ENCODE peak calls at places on chromosome 13, in nine cellular contexts. L is AG08395; N is activated CD8-positive, alpha-beta memory T cell treated with anti-CD3 and anti-CD28 coated beads for 1 hour; Y is OCI-LY7; G is GM20000; C is natural killer cell treated with Interleukin-12 subunit alpha and Interleukin-12 subunit beta and Interleukin-15 and Interleukin-18, amount 100 ng/mL, for 72 hours; V is AG20443; S is fibroblast of mammary gland; P is stimulated activated CD4-positive, alpha-beta T cell treated with anti-CD3 and anti-CD28 coated beads, Interleukin-4, amount 100 ng/mL, for 4 hours. I is an unnamed sample.

GRCh38 chr13:62327367-62327766 is 911.7 kb upstream of the PCDH20 start:
- DNase-seq in P (no peak), S (no peak), C (no peak), G (no peak), V (no peak), L (no peak), Y (no peak), N (no peak), I (no peak)

GRCh38 chr13:39253774-39254173 is 215.5 kb downstream of the NHLRC3 start:
- DNase-seq in C (no peak), S (peak), Y (no peak), L (no peak), N (no peak), G (no peak), V (no peak), P (no peak), I (no peak)

GRCh38 chr13:97242755-97243497 is 20.8 kb downstream of the MBNL2 start:
- DNase-seq in C (no peak), L (no peak), Y (no peak), S (no peak), P (no peak), V (no peak), N (no peak), G (no peak), I (no peak)

GRCh38 chr13:84405286-84405685 is 523.0 kb upstream of the SLITRK1 start:
- DNase-seq in P (no peak), G (no peak), N (no peak), L (no peak), S (peak), Y (no peak), C (no peak), V (no peak), I (no peak)

GRCh38 chr13:70756088-70756487 is 647.8 kb upstream of the KLHL1 start:
- DNase-seq in V (no peak), C (no peak), P (no peak), N (no peak), L (no peak), S (no peak), G (no peak), Y (no peak), I (no peak)

GRCh38 chr13:91313103-91313502 is 34.4 kb upstream of the MIR17HG start:
- DNase-seq in L (peak), P (no peak), C (no peak), G (peak), S (peak), V (peak), N (no peak), Y (peak), I (peak)

GRCh38 chr13:44605275-44605674 is 29.1 kb upstream of the TSC22D1 start:
- DNase-seq in N (no peak), S (peak), V (peak), Y (no peak), P (no peak), C (no peak), L (peak), G (no peak), I (no peak)

GRCh38 chr13:101144808-101145419 is 271.4 kb downstream of the NALCN start:
- DNase-seq in L (peak), G (peak), P (no peak), C (no peak), V (peak), Y (peak), S (peak), N (no peak), I (peak)

GRCh38 chr13:40928980-40929379 is 90.1 kb downstream of the ELF1 start:
- DNase-seq in G (no peak), L (no peak), S (no peak), Y (no peak), C (no peak), P (no peak), V (no peak), N (no peak), I (no peak)

GRCh38 chr13:66656050-66656449 is 574.1 kb downstream of the PCDH9 start:
- DNase-seq in C (no peak), L (no peak), V (no peak), P (no peak), Y (peak), N (no peak), G (no peak), S (no peak), I (no peak)

GRCh38 chr13:33633701-33634525 is 184.0 kb upstream of the RFC3 start:
- DNase-seq in P (no peak), Y (no peak), S (peak), V (no peak), C (no peak), N (no peak), G (no peak), L (peak), I (peak)

GRCh38 chr13:110907951-110908898 is 6.6 kb downstream of the ANKRD10 start:
- DNase-seq in N (no peak), Y (no peak), C (no peak), S (no peak), G (no peak), P (no peak), L (no peak), V (no peak), I (no peak)

GRCh38 chr13:25095862-25096453 is at the start of gene PABPC3:
- DNase-seq in C (no peak), V (peak), S (no peak), L (no peak), N (no peak), G (no peak), P (no peak), Y (no peak), I (peak)

GRCh38 chr13:80945328-80945727 is 604.4 kb upstream of the SPRY2 start:
- DNase-seq in L (no peak), C (no peak), G (no peak), Y (no peak), S (no peak), V (no peak), N (no peak), P (no peak), I (peak)

GRCh38 chr13:112606125-112607001 is 18.4 kb upstream of the TUBGCP3 start:
- DNase-seq in C (peak), N (peak), S (peak), P (peak), G (peak), Y (peak), L (peak), V (peak), I (peak)

GRCh38 chr13:98539655-98540054 is 37.3 kb downstream of the STK24 start:
- DNase-seq in P (no peak), S (peak), C (no peak), Y (no peak), G (no peak), V (peak), L (peak), N (no peak), I (no peak)

GRCh38 chr13:94033830-94034642 is 445.4 kb downstream of the DCT start:
- DNase-seq in L (no peak), G (no peak), S (peak), V (no peak), Y (no peak), N (no peak), P (no peak), C (no peak), I (peak)